ENCODE peak calls at places on chromosomes 4 and X, in six cellular contexts. One of them, this sample, is unnamed.

GRCh38 chrX:16825306-16826035 is 39.2 kb downstream of the TXLNG start:
- DNase-seq in WERI-Rb-1: no peak
- DNase-seq in T-helper 1 cell: peak
- DNase-seq in hippocampal formation: no peak
- DNase-seq in ELR: peak
- DNase-seq in nephron progenitor cell: no peak
- DNase-seq in this sample: no peak

GRCh38 chrX:131827935-131828334 is 195.2 kb upstream of the STK26 start:
- DNase-seq in WERI-Rb-1: peak
- DNase-seq in T-helper 1 cell: peak
- DNase-seq in hippocampal formation: peak
- DNase-seq in ELR: peak
- DNase-seq in nephron progenitor cell: peak
- DNase-seq in this sample: no peak

GRCh38 chr4:127162741-127163140 is 470.0 kb upstream of the INTU start:
- DNase-seq in WERI-Rb-1: no peak
- DNase-seq in T-helper 1 cell: no peak
- DNase-seq in hippocampal formation: no peak
- DNase-seq in ELR: peak
- DNase-seq in nephron progenitor cell: no peak
- DNase-seq in this sample: no peak

GRCh38 chr4:176054942-176055341 is 10.7 kb upstream of the WDR17 start:
- DNase-seq in WERI-Rb-1: no peak
- DNase-seq in T-helper 1 cell: no peak
- DNase-seq in hippocampal formation: peak
- DNase-seq in ELR: no peak
- DNase-seq in nephron progenitor cell: no peak
- DNase-seq in this sample: no peak

GRCh38 chr4:152795891-152796290 is 16.1 kb downstream of the ARFIP1 start:
- DNase-seq in WERI-Rb-1: no peak
- DNase-seq in T-helper 1 cell: no peak
- DNase-seq in hippocampal formation: no peak
- DNase-seq in ELR: no peak
- DNase-seq in nephron progenitor cell: no peak
- DNase-seq in this sample: no peak

GRCh38 chrX:123740006-123740405 is 7.2 kb upstream of the THOC2 start:
- DNase-seq in WERI-Rb-1: no peak
- DNase-seq in T-helper 1 cell: no peak
- DNase-seq in hippocampal formation: no peak
- DNase-seq in ELR: no peak
- DNase-seq in nephron progenitor cell: no peak
- DNase-seq in this sample: no peak

GRCh38 chrX:115174548-115174947 is 14.7 kb upstream of the RBMXL3 start:
- DNase-seq in WERI-Rb-1: no peak
- DNase-seq in T-helper 1 cell: no peak
- DNase-seq in hippocampal formation: no peak
- DNase-seq in ELR: peak
- DNase-seq in nephron progenitor cell: no peak
- DNase-seq in this sample: no peak

GRCh38 chr4:155819066-155819465 is 47.0 kb downstream of the ASIC5 start:
- DNase-seq in WERI-Rb-1: no peak
- DNase-seq in T-helper 1 cell: no peak
- DNase-seq in hippocampal formation: no peak
- DNase-seq in ELR: no peak
- DNase-seq in nephron progenitor cell: no peak
- DNase-seq in this sample: no peak

GRCh38 chr4:101418055-101418454 is 70.7 kb upstream of the PPP3CA start:
- DNase-seq in WERI-Rb-1: no peak
- DNase-seq in T-helper 1 cell: peak
- DNase-seq in hippocampal formation: no peak
- DNase-seq in ELR: no peak
- DNase-seq in nephron progenitor cell: no peak
- DNase-seq in this sample: peak

GRCh38 chr4:52550186-52550585 is 108.9 kb downstream of the USP46 start:
- DNase-seq in WERI-Rb-1: no peak
- DNase-seq in T-helper 1 cell: no peak
- DNase-seq in hippocampal formation: no peak
- DNase-seq in ELR: no peak
- DNase-seq in nephron progenitor cell: no peak
- DNase-seq in this sample: no peak

GRCh38 chr4:118769152-118769551 is 66.8 kb downstream of the SEC24D start:
- DNase-seq in WERI-Rb-1: no peak
- DNase-seq in T-helper 1 cell: no peak
- DNase-seq in hippocampal formation: no peak
- DNase-seq in ELR: no peak
- DNase-seq in nephron progenitor cell: no peak
- DNase-seq in this sample: no peak

GRCh38 chrX:130330706-130331105 is 9.0 kb upstream of the SLC25A14 start:
- DNase-seq in WERI-Rb-1: peak
- DNase-seq in T-helper 1 cell: peak
- DNase-seq in hippocampal formation: peak
- DNase-seq in ELR: peak
- DNase-seq in nephron progenitor cell: peak
- DNase-seq in this sample: peak

GRCh38 chr4:136558940-136559494 is 973.3 kb downstream of the PCDH18 start:
- DNase-seq in WERI-Rb-1: no peak
- DNase-seq in T-helper 1 cell: no peak
- DNase-seq in hippocampal formation: no peak
- DNase-seq in ELR: no peak
- DNase-seq in nephron progenitor cell: no peak
- DNase-seq in this sample: no peak

GRCh38 chr4:10403633-10404445 is 53.4 kb downstream of the ZNF518B start:
- DNase-seq in WERI-Rb-1: peak
- DNase-seq in T-helper 1 cell: peak
- DNase-seq in hippocampal formation: peak
- DNase-seq in ELR: peak
- DNase-seq in nephron progenitor cell: no peak
- DNase-seq in this sample: no peak

GRCh38 chrX:149286940-149287349 is 218.2 kb downstream of the IDS start:
- DNase-seq in WERI-Rb-1: peak
- DNase-seq in T-helper 1 cell: peak
- DNase-seq in hippocampal formation: peak
- DNase-seq in ELR: peak
- DNase-seq in nephron progenitor cell: peak
- DNase-seq in this sample: peak

GRCh38 chr4:52641853-52642563 is 17.1 kb downstream of the USP46 start:
- DNase-seq in WERI-Rb-1: no peak
- DNase-seq in T-helper 1 cell: peak
- DNase-seq in hippocampal formation: no peak
- DNase-seq in ELR: peak
- DNase-seq in nephron progenitor cell: no peak
- DNase-seq in this sample: no peak

GRCh38 chr4:60155088-60155487 is 1045.0 kb upstream of the ADGRL3 start:
- DNase-seq in WERI-Rb-1: no peak
- DNase-seq in T-helper 1 cell: no peak
- DNase-seq in hippocampal formation: no peak
- DNase-seq in ELR: no peak
- DNase-seq in nephron progenitor cell: no peak
- DNase-seq in this sample: no peak

GRCh38 chrX:85004255-85004654 is 578 bp downstream of the APOOL start:
- DNase-seq in WERI-Rb-1: no peak
- DNase-seq in T-helper 1 cell: no peak
- DNase-seq in hippocampal formation: no peak
- DNase-seq in ELR: peak
- DNase-seq in nephron progenitor cell: no peak
- DNase-seq in this sample: no peak

GRCh38 chrX:155694649-155695048 is 81.9 kb upstream of the TMLHE start:
- DNase-seq in WERI-Rb-1: no peak
- DNase-seq in T-helper 1 cell: no peak
- DNase-seq in hippocampal formation: no peak
- DNase-seq in ELR: no peak
- DNase-seq in nephron progenitor cell: no peak
- DNase-seq in this sample: no peak

GRCh38 chrX:21745756-21746155 is 12.2 kb downstream of the SMPX start:
- DNase-seq in WERI-Rb-1: peak
- DNase-seq in T-helper 1 cell: peak
- DNase-seq in hippocampal formation: no peak
- DNase-seq in ELR: peak
- DNase-seq in nephron progenitor cell: peak
- DNase-seq in this sample: peak